ENCODE peak calls at places on chromosomes 7 and 10, in four cellular contexts. I is A549, Y is breast epithelium, Q is ovary. S is an unnamed sample.

GRCh38 chr10:76559889-76560215 is 1077.8 kb downstream of the KCNMA1 start:
- DNase-seq in Y (no peak), Q (no peak), I (no peak), S (no peak)

GRCh38 chr7:37604078-37604477 is 79.5 kb upstream of the GPR141 start:
- DNase-seq in Y (no peak), Q (no peak), I (no peak), S (no peak)

GRCh38 chr7:2116086-2116810 is 116.5 kb downstream of the MAD1L1 start:
- DNase-seq in Q (no peak), I (no peak), Y (no peak), S (peak; percentile 58)

GRCh38 chr10:82228701-82229100 is 353.7 kb downstream of the NRG3 start:
- DNase-seq in Y (no peak), I (no peak), Q (no peak), S (no peak)

GRCh38 chr10:47318706-47319105 is 3.5 kb upstream of the GDF2 start:
- DNase-seq in I (peak; percentile 43), Q (no peak), Y (no peak), S (no peak)

GRCh38 chr10:78549536-78549935 is 515.9 kb downstream of the RPS24 start:
- DNase-seq in Q (no peak), Y (no peak), I (no peak), S (no peak)

GRCh38 chr10:120492366-120492765 is 35.3 kb downstream of the PLPP4 start:
- DNase-seq in Y (no peak), I (no peak), Q (no peak), S (no peak)

GRCh38 chr10:54130394-54130793 is 670.6 kb downstream of the PCDH15 start:
- DNase-seq in Y (no peak), I (no peak), Q (no peak), S (no peak)

GRCh38 chr7:112669306-112669705 is 120.9 kb downstream of the TMEM168 start:
- DNase-seq in I (no peak), Y (no peak), Q (no peak), S (no peak)

GRCh38 chr7:113652501-113652900 is 266.3 kb downstream of the PPP1R3A start:
- DNase-seq in I (no peak), Y (no peak), Q (no peak), S (no peak)

GRCh38 chr10:128125944-128126764 is at the start of gene MKI67:
- DNase-seq in Y (peak; percentile 79), I (peak; percentile 91), Q (peak; percentile 68), S (peak; percentile 83)
- TF ChIP-seq POLR2A in Y (no peak), I (peak; percentile 14), Q (no peak), S (no peak)

DNA sequence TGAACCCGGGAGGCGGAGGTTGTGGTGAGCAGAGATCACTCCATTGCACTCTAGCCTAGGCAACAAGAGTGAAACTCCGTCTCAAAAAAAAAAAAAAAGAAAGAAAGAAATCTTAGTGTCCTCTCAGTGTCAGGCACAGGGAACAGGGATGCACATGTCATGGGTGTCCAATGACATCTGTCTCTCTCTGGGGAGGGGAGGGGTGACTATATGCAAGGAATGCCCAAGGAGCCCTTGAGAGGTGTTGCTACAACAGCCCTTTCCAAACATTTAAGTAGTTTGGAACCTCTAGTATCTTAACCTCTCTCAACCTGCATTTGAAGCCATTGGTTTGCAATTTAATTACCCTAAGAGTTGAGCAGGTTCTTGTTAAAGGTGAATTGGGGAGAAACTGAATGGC is 28.9 kb downstream of the PDLIM1 start:
- DNase-seq in Q (no peak), I (no peak), Y (no peak), S (no peak)
- H3K27ac ChIP-seq in Q (no peak overlapping the region), I (peak overlapping the region; percentile 74), Y (no peak overlapping the region), S (no peak overlapping the region)

DNA sequence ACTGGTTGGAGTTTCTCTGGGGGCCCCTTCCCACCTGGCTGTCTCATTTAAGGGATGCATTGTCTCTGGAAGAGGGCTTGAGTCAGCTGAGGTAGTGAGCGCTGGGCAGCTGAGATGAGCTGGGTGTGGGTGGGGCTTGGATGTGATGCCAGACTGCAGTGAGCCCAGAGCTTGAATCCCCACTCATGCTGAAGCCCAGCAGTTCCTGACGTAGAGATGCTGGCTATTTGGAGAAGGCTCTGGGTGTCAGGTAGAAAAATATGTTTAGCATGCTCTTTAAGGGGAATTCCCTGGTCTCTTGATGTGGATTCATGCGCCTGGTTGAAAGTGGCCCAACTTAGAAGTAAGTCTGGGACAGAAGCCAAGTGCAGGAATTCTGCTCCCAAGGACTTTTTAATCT is 241.5 kb upstream of the IGFBP3 start:
- DNase-seq in Y (no peak), I (no peak), Q (no peak), S (no peak)
- H3K4me3 ChIP-seq in Y (no peak overlapping the region), I (no peak overlapping the region), Q (no peak overlapping the region), S (no peak overlapping the region)

GRCh38 chr7:105319578-105319977 is 69.1 kb downstream of the SRPK2 start:
- DNase-seq in Q (no peak), Y (no peak), I (no peak), S (no peak)
- TF ChIP-seq POLR2A in Q (no peak), Y (no peak), I (no peak), S (no peak)

DNA sequence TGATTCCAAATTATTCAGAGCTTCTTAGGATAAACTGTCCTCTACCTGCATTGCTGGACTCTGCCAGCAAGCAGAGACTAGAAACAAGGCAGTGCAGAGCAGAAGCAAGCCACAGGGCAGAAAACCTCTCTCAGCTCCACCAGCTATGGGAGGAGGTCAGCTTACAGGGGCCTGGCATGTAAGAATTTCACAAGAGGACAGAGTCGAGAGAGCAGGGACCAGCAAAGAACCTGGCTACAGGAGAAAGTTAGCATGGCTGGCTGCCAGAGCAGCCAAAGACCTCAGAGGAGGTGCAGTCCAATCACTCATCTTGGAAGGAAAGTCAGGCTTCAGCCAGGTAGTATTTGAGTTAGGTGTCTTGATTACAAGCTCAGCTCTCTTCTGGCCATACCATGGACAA is 62.9 kb downstream of the ENO4 start:
- DNase-seq in Y (no peak), Q (no peak), I (no peak), S (no peak)
- H3K27ac ChIP-seq in Y (no peak overlapping the region), Q (no peak overlapping the region), I (no peak overlapping the region), S (no peak overlapping the region)